ENCODE peak calls at places on chromosomes 16 and 17, in six cellular contexts. F, U, K, H, D and G are unnamed samples.

GRCh38 chr16:84786605-84787302 is 33.0 kb upstream of the CRISPLD2 start:
- DNase-seq in F (no peak), K (no peak), D (no peak), H (no peak), U (peak; percentile 62), G (no peak)

GRCh38 chr17:69547230-69547629 is 132.7 kb downstream of the MAP2K6 start:
- DNase-seq in H (no peak), D (no peak), K (no peak), F (no peak), U (no peak), G (no peak)

GRCh38 chr16:12538667-12539081 is 265.0 kb downstream of the CPPED1 start:
- DNase-seq in H (no peak), D (no peak), K (no peak), U (no peak), F (no peak), G (no peak)

GRCh38 chr16:57070986-57071540 is 21.3 kb upstream of the CPNE2 start:
- DNase-seq in H (no peak), K (no peak), D (no peak), F (no peak), U (no peak), G (no peak)

GRCh38 chr16:11791144-11791828 is 5.8 kb downstream of the ZC3H7A start:
- DNase-seq in D (peak; percentile 48), U (peak; percentile 32), H (no peak), F (no peak), K (no peak), G (no peak)

GRCh38 chr17:19812407-19812806 is 55.3 kb downstream of the ULK2 start:
- DNase-seq in U (no peak), K (no peak), F (no peak), D (no peak), H (no peak), G (no peak)

GRCh38 chr17:12113156-12113555 is 92.5 kb downstream of the MAP2K4 start:
- DNase-seq in H (no peak), F (no peak), U (no peak), K (no peak), D (no peak), G (no peak)

GRCh38 chr17:12007466-12007865 is 10.2 kb upstream of the ZNF18 start:
- DNase-seq in K (no peak), H (no peak), U (no peak), D (no peak), F (no peak), G (no peak)

GRCh38 chr16:12535535-12536411 is 267.9 kb downstream of the CPPED1 start:
- DNase-seq in D (no peak), H (no peak), U (no peak), K (no peak), F (no peak), G (peak; percentile 75)

GRCh38 chr17:2395258-2396170 is 5.3 kb downstream of the MNT start:
- DNase-seq in U (peak; percentile 82), K (no peak), H (no peak), F (no peak), D (peak; percentile 95), G (no peak)

GRCh38 chr17:13476722-13477121 is 125.0 kb downstream of the HS3ST3A1 start:
- DNase-seq in F (no peak), D (no peak), H (no peak), U (no peak), K (no peak), G (no peak)

GRCh38 chr16:8957509-8958157 is 6.1 kb downstream of the USP7 start:
- DNase-seq in K (no peak), U (no peak), F (no peak), H (no peak), D (no peak), G (no peak)

GRCh38 chr16:89164436-89164835 is 7.1 kb upstream of the CDH15 start:
- DNase-seq in H (no peak), D (no peak), U (no peak), K (no peak), F (no peak), G (no peak)

GRCh38 chr17:80760501-80760900 is 215.9 kb downstream of the RPTOR start:
- DNase-seq in H (no peak), K (no peak), U (no peak), D (peak; percentile 65), F (no peak), G (no peak)

GRCh38 chr17:1060991-1061390 is 64.1 kb downstream of the TIMM22 start:
- DNase-seq in K (peak; percentile 93), U (peak; percentile 83), F (peak; percentile 67), D (peak; percentile 88), H (peak; percentile 53), G (no peak)

GRCh38 chr16:4157376-4157825 is 41.2 kb upstream of the ADCY9 start:
- DNase-seq in U (no peak), H (no peak), K (no peak), D (no peak), F (no peak), G (no peak)

GRCh38 chr17:16442594-16443389 is 27.4 kb downstream of the TRPV2 start:
- DNase-seq in D (no peak), U (no peak), K (no peak), F (no peak), H (no peak), G (no peak)

GRCh38 chr16:85761866-85762265 is 11.0 kb upstream of the C16orf74 start:
- DNase-seq in K (no peak), H (no peak), D (no peak), U (no peak), F (no peak), G (no peak)

GRCh38 chr16:57643902-57644301 is 15.5 kb downstream of the ADGRG1 start:
- DNase-seq in F (no peak), K (no peak), H (no peak), U (no peak), D (no peak), G (no peak)

GRCh38 chr16:71439531-71439930 is 2.3 kb downstream of the TLE7 start:
- DNase-seq in H (no peak), K (no peak), U (no peak), D (no peak), F (no peak), G (no peak)

DNA sequence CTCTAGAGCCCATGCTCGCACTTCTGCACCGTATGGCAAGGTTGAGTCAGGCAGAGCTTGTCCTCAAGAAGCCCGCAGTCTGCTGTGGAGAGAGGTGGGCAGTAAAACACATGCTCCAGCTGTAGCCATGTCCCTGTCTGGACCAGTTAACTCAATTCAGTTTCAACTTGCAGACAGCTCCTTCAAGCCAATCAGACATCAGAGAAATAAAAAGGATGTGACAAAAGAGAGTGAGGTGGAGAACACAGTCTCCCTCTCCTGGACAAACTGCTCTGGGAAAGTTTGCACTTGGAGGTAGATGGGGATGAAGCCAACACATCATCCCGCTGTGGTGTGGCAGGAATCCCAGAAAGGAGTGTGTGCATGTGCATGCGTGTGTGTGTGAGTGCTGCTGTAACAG is 358.5 kb upstream of the ASIC2 start:
- DNase-seq in H (no peak), D (no peak), K (no peak), U (no peak), F (no peak), G (no peak)
- TF ChIP-seq CTCF in H (no peak), D (no peak), K (no peak), U (no peak), F (no peak), G (no peak)

GRCh38 chr17:77649717-77650211 is 308.7 kb upstream of the TNRC6C start:
- DNase-seq in F (no peak), D (peak; percentile 8), K (peak; percentile 42), U (no peak), H (no peak), G (no peak)
- TF ChIP-seq CTCF in F (no peak), D (no peak), K (peak; percentile 29), U (no peak), H (no peak), G (no peak)

DNA sequence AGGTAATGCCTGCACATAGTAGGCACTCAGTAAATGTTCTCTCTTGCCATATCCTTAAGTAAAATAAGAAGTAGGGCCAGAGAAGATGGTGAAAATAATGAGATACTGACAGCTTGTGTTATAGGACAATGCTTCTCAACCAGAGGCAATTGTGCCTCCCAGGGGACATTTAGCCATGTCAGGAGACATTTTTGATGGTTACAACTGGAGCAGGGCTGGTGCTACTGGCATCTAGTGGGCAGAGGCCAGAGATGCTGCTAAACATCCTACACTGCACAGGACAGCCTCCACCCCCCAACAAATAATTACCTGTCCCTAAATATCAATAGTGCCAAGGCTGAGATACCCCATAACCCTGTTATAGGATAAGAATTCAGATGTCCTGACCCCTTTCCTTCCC is 1.7 kb downstream of the RAD51D start:
- DNase-seq in D (no peak), H (no peak), F (no peak), U (no peak), K (no peak), G (peak; percentile 46)
- TF ChIP-seq CTCF in D (no peak), H (no peak), F (no peak), U (no peak), K (peak; percentile 58), G (peak; percentile 46)

DNA sequence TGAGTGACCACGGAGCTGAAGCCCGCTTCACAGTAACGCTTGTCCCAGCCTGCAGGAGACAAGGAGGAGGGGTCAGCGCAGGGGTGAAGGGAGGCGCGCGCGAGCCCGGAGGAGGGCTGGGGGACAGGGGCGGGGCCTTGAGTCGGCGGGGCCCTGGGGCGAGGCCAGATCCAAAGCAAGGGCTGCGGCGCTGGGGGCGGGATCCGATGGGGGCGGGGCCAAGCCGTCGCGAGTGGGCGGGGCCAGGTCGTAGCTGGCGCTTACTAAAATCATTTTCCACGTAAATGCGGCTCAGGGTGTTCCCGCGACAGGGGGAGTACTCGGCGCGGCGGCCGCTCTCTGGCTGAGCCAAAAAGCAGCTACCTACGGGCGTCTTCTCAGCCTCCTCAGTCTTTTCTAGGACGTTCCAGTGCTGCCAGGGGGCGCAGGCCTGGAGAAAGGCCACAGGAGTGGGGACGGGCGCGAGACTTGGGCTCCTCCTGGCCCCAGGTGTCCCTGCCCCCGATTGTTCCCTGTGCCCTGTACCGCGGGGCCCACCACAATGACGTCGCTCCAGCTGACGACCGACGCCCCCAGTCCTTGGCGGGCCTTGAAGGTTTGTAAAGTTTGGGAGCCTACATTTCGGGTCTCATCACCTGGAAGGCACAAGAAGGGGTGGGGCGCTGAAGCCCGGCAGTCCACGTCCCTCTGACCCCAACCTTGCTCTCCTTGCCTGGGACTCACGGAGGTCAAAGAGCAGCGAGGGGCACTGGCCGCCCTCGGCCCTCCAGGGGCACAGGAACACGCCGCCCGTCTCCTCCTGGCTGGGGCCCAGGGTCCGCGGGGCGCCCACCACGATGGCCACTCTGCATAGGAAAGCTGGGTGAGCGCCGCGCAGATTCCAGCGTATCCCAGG is 3.9 kb downstream of the ITGA2B start:
- DNase-seq in U (peak; percentile 83), H (no peak), K (peak; percentile 61), D (peak; percentile 90), F (peak; percentile 75), G (peak; percentile 93)
- TF ChIP-seq CTCF in U (peak; percentile 5), H (no peak), K (peak; percentile 10), D (no peak), F (no peak), G (peak; percentile 4)